ENCODE peak calls at places on chromosomes 16 and 17, in nine cellular contexts. C is DND-41, U is OCI-LY7, Z is HCT116, Q is left ventricle myocardium inferior, L is heart right ventricle, K is AG04450, M is dorsolateral prefrontal cortex, B is cardiac fibroblast. J is an unnamed sample.

GRCh38 chr17:73591278-73592078 is 52.8 kb downstream of the SDK2 start:
- DNase-seq in C (peak; percentile 82), U (peak; percentile 98), Z (no peak), Q (no peak), L (no peak), K (no peak), M (no peak), B (no peak), J (no peak)

GRCh38 chr16:81708459-81709368 is 70.4 kb upstream of the PLCG2 start:
- DNase-seq in C (no peak), U (no peak), Z (no peak), Q (peak; percentile 13), L (no peak), K (no peak), M (no peak), B (peak; percentile 26), J (no peak)

GRCh38 chr17:18108400-18109312 is at the start of gene MYO15A:
- DNase-seq in C (no peak), U (no peak), Z (no peak), Q (no peak), L (no peak), K (no peak), M (no peak), B (no peak), J (no peak)

GRCh38 chr17:80947200-80947940 is 44.3 kb upstream of the CHMP6 start:
- DNase-seq in C (no peak), U (no peak), Z (no peak), Q (peak; percentile 7), L (peak; percentile 3), K (no peak), M (peak; percentile 19), B (no peak), J (no peak)

GRCh38 chr17:73826872-73827228 is 182.6 kb upstream of the SDK2 start:
- DNase-seq in C (no peak), U (no peak), Z (no peak), Q (no peak), L (no peak), K (no peak), M (no peak), B (no peak), J (no peak)

GRCh38 chr16:80285089-80285488 is 255.7 kb upstream of the DYNLRB2 start:
- DNase-seq in C (no peak), U (no peak), Z (no peak), Q (no peak), L (no peak), K (peak; percentile 47), M (no peak), B (no peak), J (peak; percentile 90)

GRCh38 chr17:40176409-40177110 is 710 bp upstream of the RAPGEFL1 start:
- DNase-seq in C (no peak), U (no peak), Z (no peak), Q (no peak), L (no peak), K (no peak), M (no peak), B (no peak), J (no peak)

GRCh38 chr17:44547625-44548297 is 9.5 kb upstream of the FZD2 start:
- DNase-seq in C (no peak), U (no peak), Z (no peak), Q (no peak), L (peak; percentile 17), K (no peak), M (no peak), B (peak; percentile 59), J (no peak)

GRCh38 chr17:34613064-34614019 is 34.0 kb downstream of the TMEM132E start:
- DNase-seq in C (no peak), U (no peak), Z (no peak), Q (no peak), L (no peak), K (no peak), M (peak; percentile 60), B (no peak), J (no peak)

GRCh38 chr16:79272141-79272577 is 328.4 kb downstream of the MAF start:
- DNase-seq in C (peak; percentile 94), U (no peak), Z (no peak), Q (no peak), L (no peak), K (no peak), M (no peak), B (no peak), J (no peak)

GRCh38 chr16:2090819-2091721 is 43.3 kb downstream of the TSC2 start:
- DNase-seq in C (no peak), U (peak; percentile 57), Z (peak; percentile 66), Q (peak; percentile 52), L (peak; percentile 73), K (no peak), M (no peak), B (peak; percentile 51), J (no peak)
- TF ChIP-seq CTCF in C (no peak), U (no peak), Z (peak; percentile 55), Q (no peak), L (peak; percentile 21), K (no peak), M (no peak), B (no peak), J (peak; percentile 44)

GRCh38 chr16:86500708-86501510 is 9.4 kb upstream of the FOXF1 start:
- DNase-seq in C (no peak), U (no peak), Z (no peak), Q (no peak), L (no peak), K (no peak), M (no peak), B (no peak), J (no peak)
- H3K4me3 ChIP-seq in C (no peak overlapping the region), U (no peak overlapping the region), Z (no peak overlapping the region), Q (no peak overlapping the region), L (no peak overlapping the region), K (no peak overlapping the region), M (no peak overlapping the region), B (no peak overlapping the region), J (no peak overlapping the region)

GRCh38 chr17:77009877-77010276 is 130.9 kb upstream of the SEC14L1 start:
- DNase-seq in C (no peak), U (no peak), Z (no peak), Q (no peak), L (no peak), K (no peak), M (no peak), B (no peak), J (no peak)

GRCh38 chr17:77010667-77011066 is 130.1 kb upstream of the SEC14L1 start:
- DNase-seq in C (no peak), U (no peak), Z (no peak), Q (no peak), L (no peak), K (no peak), M (no peak), B (no peak), J (no peak)

GRCh38 chr17:77011173-77012011 is 129.4 kb upstream of the SEC14L1 start:
- DNase-seq in C (peak; percentile 42), U (peak; percentile 85), Z (peak; percentile 48), Q (no peak), L (no peak), K (no peak), M (no peak), B (peak; percentile 61), J (no peak)
- TF ChIP-seq CTCF in C (peak; percentile 68), U (peak; percentile 100), Z (peak; percentile 93), Q (peak; percentile 58), L (peak; percentile 53), K (peak; percentile 62), M (peak; percentile 54), B (peak; percentile 81), J (peak; percentile 84)

GRCh38 chr16:85763616-85764015 is 12.7 kb upstream of the C16orf74 start:
- DNase-seq in C (no peak), U (no peak), Z (no peak), Q (no peak), L (no peak), K (no peak), M (no peak), B (no peak), J (no peak)
- H3K4me3 ChIP-seq in C (no peak overlapping the region), U (no peak overlapping the region), Z (no peak overlapping the region), Q (no peak overlapping the region), L (no peak overlapping the region), K (no peak overlapping the region), M (no peak overlapping the region), B (no peak overlapping the region), J (no peak overlapping the region)

J was measured in epithelial cell of proximal tubule.